ENCODE peak calls at places on chromosomes 6 and 20, in six cellular contexts. U is fibroblast of the aortic adventitia; W is CD8-positive, alpha-beta memory T cell; Y is glutamatergic neuron; V is GM20000; A is activated effector memory CD4-positive, alpha-beta T cell treated with Interleukin-2 at 50 U/mL for 16 hours. B is an unnamed sample.

GRCh38 chr6:39753745-39754084 is 28.5 kb upstream of the KIF6 start:
- DNase-seq in Y (no peak), V (no peak), A (no peak), W (no peak), U (peak), B (no peak)

GRCh38 chr20:43957392-43957791 is 42.7 kb downstream of the TOX2 start:
- DNase-seq in Y (no peak), V (no peak), W (no peak), A (no peak), U (no peak), B (no peak)

GRCh38 chr20:59273699-59274380 is 26.6 kb upstream of the EDN3 start:
- DNase-seq in U (no peak), A (no peak), Y (no peak), W (no peak), V (no peak), B (no peak)

GRCh38 chr6:133743621-133744020 is 145.3 kb upstream of the TCF21 start:
- DNase-seq in Y (no peak), W (no peak), V (no peak), A (no peak), U (no peak), B (no peak)

GRCh38 chr6:2155206-2155605 is 90.2 kb downstream of the GMDS start:
- DNase-seq in A (no peak), W (no peak), Y (no peak), U (no peak), V (no peak), B (no peak)

GRCh38 chr20:10646006-10646405 is 27.8 kb downstream of the JAG1 start:
- DNase-seq in A (no peak), Y (no peak), U (no peak), W (no peak), V (no peak), B (no peak)

GRCh38 chr6:156517090-156517489 is 260.1 kb upstream of the ARID1B start:
- DNase-seq in A (no peak), W (no peak), U (no peak), V (no peak), Y (no peak), B (no peak)

GRCh38 chr6:89298680-89299450 is 16.2 kb downstream of the GABRR2 start:
- DNase-seq in A (peak), U (peak), Y (no peak), V (peak), W (peak), B (peak)

GRCh38 chr6:148657053-148657452 is 89.8 kb upstream of the UST start:
- DNase-seq in A (no peak), U (peak), V (no peak), W (no peak), Y (no peak), B (no peak)

GRCh38 chr20:13821876-13822275 is 37.0 kb downstream of the NDUFAF5 start:
- DNase-seq in Y (no peak), U (peak), V (no peak), A (no peak), W (no peak), B (no peak)

GRCh38 chr6:17938885-17939284 is 48.5 kb downstream of the KIF13A start:
- DNase-seq in U (peak), Y (no peak), A (no peak), W (no peak), V (no peak), B (no peak)

GRCh38 chr20:5205348-5206210 is 78.8 kb downstream of the CDS2 start:
- DNase-seq in W (peak), V (peak), A (peak), Y (peak), U (peak), B (peak)

GRCh38 chr20:51258582-51259175 is 235.8 kb upstream of the KCNG1 start:
- DNase-seq in W (no peak), U (peak), Y (no peak), V (no peak), A (no peak), B (no peak)

GRCh38 chr6:5493806-5494205 is 232.5 kb downstream of the FARS2 start:
- DNase-seq in U (no peak), W (no peak), A (no peak), Y (no peak), V (no peak), B (no peak)

GRCh38 chr6:154615483-154616025 is 105.1 kb upstream of the CNKSR3 start:
- DNase-seq in A (no peak), W (no peak), U (no peak), V (no peak), Y (no peak), B (no peak)

GRCh38 chr20:10449270-10449669 is 14.2 kb downstream of the SLX4IP start:
- DNase-seq in V (no peak), U (no peak), W (no peak), Y (no peak), A (no peak), B (no peak)

GRCh38 chr20:64041781-64042771 is 6.1 kb downstream of the C20orf204 start:
- DNase-seq in A (no peak), Y (no peak), V (no peak), W (no peak), U (no peak), B (no peak)

GRCh38 chr6:141103246-141103645 is 1029.5 kb upstream of the GJE1 start:
- DNase-seq in A (no peak), V (no peak), W (no peak), Y (no peak), U (peak), B (no peak)